ENCODE peak calls at places on chromosomes 7 and 10, in nine cellular contexts. One of them, this sample, is unnamed.

GRCh38 chr7:74554178-74554577 is 100.5 kb downstream of the GTF2IRD1 start:
- DNase-seq in cardiac muscle cell: no peak
- DNase-seq in activated CD8-positive, alpha-beta memory T cell treated with anti-CD3 and anti-CD28 coated beads, Interleukin-2, amount 10 ng/mL, durations not matched to agents 7 days and 5 days: no peak
- DNase-seq in SJSA1: no peak
- DNase-seq in PC-9: no peak
- DNase-seq in activated naive CD8-positive, alpha-beta T cell treated with anti-CD3 and anti-CD28 coated beads, Interleukin-2, amount 50 U/mL, for 24 hours: no peak
- DNase-seq in stimulated activated CD8-positive, alpha-beta memory T cell treated with anti-CD3 and anti-CD28 coated beads, Interleukin-2, amount 100 ng/mL, for 1 hour: no peak
- DNase-seq in bronchial epithelial cell: peak
- DNase-seq in endothelial cell: no peak
- DNase-seq in this sample: no peak

GRCh38 chr7:37987732-37988131 is 67.3 kb downstream of the EPDR1 start:
- DNase-seq in SJSA1: no peak
- DNase-seq in activated CD8-positive, alpha-beta memory T cell treated with anti-CD3 and anti-CD28 coated beads, Interleukin-2, amount 10 ng/mL, durations not matched to agents 7 days and 5 days: no peak
- DNase-seq in endothelial cell: no peak
- DNase-seq in cardiac muscle cell: peak
- DNase-seq in activated naive CD8-positive, alpha-beta T cell treated with anti-CD3 and anti-CD28 coated beads, Interleukin-2, amount 50 U/mL, for 24 hours: no peak
- DNase-seq in bronchial epithelial cell: peak
- DNase-seq in PC-9: peak
- DNase-seq in stimulated activated CD8-positive, alpha-beta memory T cell treated with anti-CD3 and anti-CD28 coated beads, Interleukin-2, amount 100 ng/mL, for 1 hour: no peak
- DNase-seq in this sample: no peak

GRCh38 chr10:53025172-53025651 is 252.6 kb upstream of the MBL2 start:
- DNase-seq in activated naive CD8-positive, alpha-beta T cell treated with anti-CD3 and anti-CD28 coated beads, Interleukin-2, amount 50 U/mL, for 24 hours: no peak
- DNase-seq in stimulated activated CD8-positive, alpha-beta memory T cell treated with anti-CD3 and anti-CD28 coated beads, Interleukin-2, amount 100 ng/mL, for 1 hour: no peak
- DNase-seq in bronchial epithelial cell: no peak
- DNase-seq in cardiac muscle cell: peak
- DNase-seq in activated CD8-positive, alpha-beta memory T cell treated with anti-CD3 and anti-CD28 coated beads, Interleukin-2, amount 10 ng/mL, durations not matched to agents 7 days and 5 days: no peak
- DNase-seq in endothelial cell: no peak
- DNase-seq in PC-9: peak
- DNase-seq in SJSA1: no peak
- DNase-seq in this sample: no peak

GRCh38 chr10:92567952-92568600 is 5.8 kb downstream of the IDE start:
- DNase-seq in bronchial epithelial cell: peak
- DNase-seq in PC-9: peak
- DNase-seq in endothelial cell: no peak
- DNase-seq in activated CD8-positive, alpha-beta memory T cell treated with anti-CD3 and anti-CD28 coated beads, Interleukin-2, amount 10 ng/mL, durations not matched to agents 7 days and 5 days: no peak
- DNase-seq in activated naive CD8-positive, alpha-beta T cell treated with anti-CD3 and anti-CD28 coated beads, Interleukin-2, amount 50 U/mL, for 24 hours: no peak
- DNase-seq in stimulated activated CD8-positive, alpha-beta memory T cell treated with anti-CD3 and anti-CD28 coated beads, Interleukin-2, amount 100 ng/mL, for 1 hour: no peak
- DNase-seq in SJSA1: no peak
- DNase-seq in cardiac muscle cell: peak
- DNase-seq in this sample: no peak

GRCh38 chr10:104255244-104255981 is 721 bp downstream of the GSTO1 start:
- DNase-seq in activated CD8-positive, alpha-beta memory T cell treated with anti-CD3 and anti-CD28 coated beads, Interleukin-2, amount 10 ng/mL, durations not matched to agents 7 days and 5 days: no peak
- DNase-seq in stimulated activated CD8-positive, alpha-beta memory T cell treated with anti-CD3 and anti-CD28 coated beads, Interleukin-2, amount 100 ng/mL, for 1 hour: no peak
- DNase-seq in SJSA1: no peak
- DNase-seq in PC-9: peak
- DNase-seq in activated naive CD8-positive, alpha-beta T cell treated with anti-CD3 and anti-CD28 coated beads, Interleukin-2, amount 50 U/mL, for 24 hours: no peak
- DNase-seq in bronchial epithelial cell: peak
- DNase-seq in endothelial cell: no peak
- DNase-seq in cardiac muscle cell: peak
- DNase-seq in this sample: no peak

GRCh38 chr10:47240173-47240572 is 59.8 kb upstream of the GDF10 start:
- DNase-seq in cardiac muscle cell: no peak
- DNase-seq in endothelial cell: no peak
- DNase-seq in PC-9: no peak
- DNase-seq in bronchial epithelial cell: no peak
- DNase-seq in activated CD8-positive, alpha-beta memory T cell treated with anti-CD3 and anti-CD28 coated beads, Interleukin-2, amount 10 ng/mL, durations not matched to agents 7 days and 5 days: no peak
- DNase-seq in SJSA1: no peak
- DNase-seq in activated naive CD8-positive, alpha-beta T cell treated with anti-CD3 and anti-CD28 coated beads, Interleukin-2, amount 50 U/mL, for 24 hours: no peak
- DNase-seq in stimulated activated CD8-positive, alpha-beta memory T cell treated with anti-CD3 and anti-CD28 coated beads, Interleukin-2, amount 100 ng/mL, for 1 hour: no peak
- DNase-seq in this sample: no peak

GRCh38 chr7:151168022-151168786 is 710 bp upstream of the GBX1 start:
- DNase-seq in activated CD8-positive, alpha-beta memory T cell treated with anti-CD3 and anti-CD28 coated beads, Interleukin-2, amount 10 ng/mL, durations not matched to agents 7 days and 5 days: peak
- DNase-seq in stimulated activated CD8-positive, alpha-beta memory T cell treated with anti-CD3 and anti-CD28 coated beads, Interleukin-2, amount 100 ng/mL, for 1 hour: no peak
- DNase-seq in endothelial cell: peak
- DNase-seq in SJSA1: no peak
- DNase-seq in bronchial epithelial cell: no peak
- DNase-seq in activated naive CD8-positive, alpha-beta T cell treated with anti-CD3 and anti-CD28 coated beads, Interleukin-2, amount 50 U/mL, for 24 hours: peak
- DNase-seq in PC-9: no peak
- DNase-seq in cardiac muscle cell: no peak
- DNase-seq in this sample: no peak

GRCh38 chr10:50567384-50567783 is 56.4 kb downstream of the SGMS1 start:
- DNase-seq in SJSA1: no peak
- DNase-seq in endothelial cell: no peak
- DNase-seq in activated naive CD8-positive, alpha-beta T cell treated with anti-CD3 and anti-CD28 coated beads, Interleukin-2, amount 50 U/mL, for 24 hours: no peak
- DNase-seq in PC-9: no peak
- DNase-seq in cardiac muscle cell: no peak
- DNase-seq in activated CD8-positive, alpha-beta memory T cell treated with anti-CD3 and anti-CD28 coated beads, Interleukin-2, amount 10 ng/mL, durations not matched to agents 7 days and 5 days: no peak
- DNase-seq in stimulated activated CD8-positive, alpha-beta memory T cell treated with anti-CD3 and anti-CD28 coated beads, Interleukin-2, amount 100 ng/mL, for 1 hour: no peak
- DNase-seq in bronchial epithelial cell: no peak
- DNase-seq in this sample: no peak

GRCh38 chr10:49281461-49281860 is 17.5 kb upstream of the C10orf71 start:
- DNase-seq in activated CD8-positive, alpha-beta memory T cell treated with anti-CD3 and anti-CD28 coated beads, Interleukin-2, amount 10 ng/mL, durations not matched to agents 7 days and 5 days: no peak
- DNase-seq in activated naive CD8-positive, alpha-beta T cell treated with anti-CD3 and anti-CD28 coated beads, Interleukin-2, amount 50 U/mL, for 24 hours: peak
- DNase-seq in bronchial epithelial cell: no peak
- DNase-seq in endothelial cell: peak
- DNase-seq in cardiac muscle cell: no peak
- DNase-seq in PC-9: no peak
- DNase-seq in stimulated activated CD8-positive, alpha-beta memory T cell treated with anti-CD3 and anti-CD28 coated beads, Interleukin-2, amount 100 ng/mL, for 1 hour: no peak
- DNase-seq in SJSA1: no peak
- DNase-seq in this sample: no peak

GRCh38 chr10:14588084-14588937 is 186.4 kb downstream of the FAM107B start:
- DNase-seq in activated naive CD8-positive, alpha-beta T cell treated with anti-CD3 and anti-CD28 coated beads, Interleukin-2, amount 50 U/mL, for 24 hours: peak
- DNase-seq in bronchial epithelial cell: peak
- DNase-seq in cardiac muscle cell: peak
- DNase-seq in activated CD8-positive, alpha-beta memory T cell treated with anti-CD3 and anti-CD28 coated beads, Interleukin-2, amount 10 ng/mL, durations not matched to agents 7 days and 5 days: peak
- DNase-seq in stimulated activated CD8-positive, alpha-beta memory T cell treated with anti-CD3 and anti-CD28 coated beads, Interleukin-2, amount 100 ng/mL, for 1 hour: no peak
- DNase-seq in endothelial cell: no peak
- DNase-seq in SJSA1: peak
- DNase-seq in PC-9: peak
- DNase-seq in this sample: no peak

GRCh38 chr10:21530616-21531015 is 3.4 kb upstream of the MLLT10 start:
- DNase-seq in activated CD8-positive, alpha-beta memory T cell treated with anti-CD3 and anti-CD28 coated beads, Interleukin-2, amount 10 ng/mL, durations not matched to agents 7 days and 5 days: no peak
- DNase-seq in cardiac muscle cell: no peak
- DNase-seq in stimulated activated CD8-positive, alpha-beta memory T cell treated with anti-CD3 and anti-CD28 coated beads, Interleukin-2, amount 100 ng/mL, for 1 hour: no peak
- DNase-seq in activated naive CD8-positive, alpha-beta T cell treated with anti-CD3 and anti-CD28 coated beads, Interleukin-2, amount 50 U/mL, for 24 hours: no peak
- DNase-seq in SJSA1: no peak
- DNase-seq in PC-9: no peak
- DNase-seq in bronchial epithelial cell: no peak
- DNase-seq in endothelial cell: no peak
- DNase-seq in this sample: no peak

GRCh38 chr10:37710831-37711616 is 146.4 kb downstream of the ZNF248 start:
- DNase-seq in PC-9: no peak
- DNase-seq in activated CD8-positive, alpha-beta memory T cell treated with anti-CD3 and anti-CD28 coated beads, Interleukin-2, amount 10 ng/mL, durations not matched to agents 7 days and 5 days: no peak
- DNase-seq in cardiac muscle cell: no peak
- DNase-seq in bronchial epithelial cell: no peak
- DNase-seq in SJSA1: no peak
- DNase-seq in stimulated activated CD8-positive, alpha-beta memory T cell treated with anti-CD3 and anti-CD28 coated beads, Interleukin-2, amount 100 ng/mL, for 1 hour: no peak
- DNase-seq in activated naive CD8-positive, alpha-beta T cell treated with anti-CD3 and anti-CD28 coated beads, Interleukin-2, amount 50 U/mL, for 24 hours: no peak
- DNase-seq in endothelial cell: no peak
- DNase-seq in this sample: no peak

GRCh38 chr7:13988765-13989137 is 715 bp downstream of the ETV1 start:
- DNase-seq in cardiac muscle cell: no peak
- DNase-seq in stimulated activated CD8-positive, alpha-beta memory T cell treated with anti-CD3 and anti-CD28 coated beads, Interleukin-2, amount 100 ng/mL, for 1 hour: no peak
- DNase-seq in activated naive CD8-positive, alpha-beta T cell treated with anti-CD3 and anti-CD28 coated beads, Interleukin-2, amount 50 U/mL, for 24 hours: no peak
- DNase-seq in activated CD8-positive, alpha-beta memory T cell treated with anti-CD3 and anti-CD28 coated beads, Interleukin-2, amount 10 ng/mL, durations not matched to agents 7 days and 5 days: no peak
- DNase-seq in endothelial cell: peak
- DNase-seq in bronchial epithelial cell: no peak
- DNase-seq in PC-9: no peak
- DNase-seq in SJSA1: no peak
- DNase-seq in this sample: no peak

GRCh38 chr7:3949226-3949625 is 648.2 kb downstream of the SDK1 start:
- DNase-seq in PC-9: no peak
- DNase-seq in SJSA1: no peak
- DNase-seq in activated naive CD8-positive, alpha-beta T cell treated with anti-CD3 and anti-CD28 coated beads, Interleukin-2, amount 50 U/mL, for 24 hours: no peak
- DNase-seq in bronchial epithelial cell: no peak
- DNase-seq in activated CD8-positive, alpha-beta memory T cell treated with anti-CD3 and anti-CD28 coated beads, Interleukin-2, amount 10 ng/mL, durations not matched to agents 7 days and 5 days: no peak
- DNase-seq in endothelial cell: no peak
- DNase-seq in cardiac muscle cell: no peak
- DNase-seq in stimulated activated CD8-positive, alpha-beta memory T cell treated with anti-CD3 and anti-CD28 coated beads, Interleukin-2, amount 100 ng/mL, for 1 hour: no peak
- DNase-seq in this sample: no peak

GRCh38 chr10:34477229-34477628 is 337.9 kb downstream of the PARD3 start:
- DNase-seq in PC-9: no peak
- DNase-seq in bronchial epithelial cell: no peak
- DNase-seq in activated CD8-positive, alpha-beta memory T cell treated with anti-CD3 and anti-CD28 coated beads, Interleukin-2, amount 10 ng/mL, durations not matched to agents 7 days and 5 days: no peak
- DNase-seq in SJSA1: no peak
- DNase-seq in cardiac muscle cell: no peak
- DNase-seq in activated naive CD8-positive, alpha-beta T cell treated with anti-CD3 and anti-CD28 coated beads, Interleukin-2, amount 50 U/mL, for 24 hours: no peak
- DNase-seq in endothelial cell: no peak
- DNase-seq in stimulated activated CD8-positive, alpha-beta memory T cell treated with anti-CD3 and anti-CD28 coated beads, Interleukin-2, amount 100 ng/mL, for 1 hour: no peak
- DNase-seq in this sample: no peak

GRCh38 chr10:6694447-6695155 is 114.5 kb upstream of the PRKCQ start:
- DNase-seq in activated CD8-positive, alpha-beta memory T cell treated with anti-CD3 and anti-CD28 coated beads, Interleukin-2, amount 10 ng/mL, durations not matched to agents 7 days and 5 days: no peak
- DNase-seq in bronchial epithelial cell: peak
- DNase-seq in PC-9: no peak
- DNase-seq in endothelial cell: no peak
- DNase-seq in stimulated activated CD8-positive, alpha-beta memory T cell treated with anti-CD3 and anti-CD28 coated beads, Interleukin-2, amount 100 ng/mL, for 1 hour: no peak
- DNase-seq in cardiac muscle cell: no peak
- DNase-seq in activated naive CD8-positive, alpha-beta T cell treated with anti-CD3 and anti-CD28 coated beads, Interleukin-2, amount 50 U/mL, for 24 hours: no peak
- DNase-seq in SJSA1: peak
- DNase-seq in this sample: no peak

GRCh38 chr10:114311496-114312195 is 72.6 kb downstream of the VWA2 start:
- DNase-seq in activated CD8-positive, alpha-beta memory T cell treated with anti-CD3 and anti-CD28 coated beads, Interleukin-2, amount 10 ng/mL, durations not matched to agents 7 days and 5 days: no peak
- DNase-seq in bronchial epithelial cell: no peak
- DNase-seq in SJSA1: no peak
- DNase-seq in stimulated activated CD8-positive, alpha-beta memory T cell treated with anti-CD3 and anti-CD28 coated beads, Interleukin-2, amount 100 ng/mL, for 1 hour: no peak
- DNase-seq in endothelial cell: no peak
- DNase-seq in activated naive CD8-positive, alpha-beta T cell treated with anti-CD3 and anti-CD28 coated beads, Interleukin-2, amount 50 U/mL, for 24 hours: no peak
- DNase-seq in PC-9: no peak
- DNase-seq in cardiac muscle cell: no peak
- DNase-seq in this sample: no peak

GRCh38 chr7:30908681-30909080 is 3.0 kb upstream of the AQP1 start:
- DNase-seq in PC-9: no peak
- DNase-seq in stimulated activated CD8-positive, alpha-beta memory T cell treated with anti-CD3 and anti-CD28 coated beads, Interleukin-2, amount 100 ng/mL, for 1 hour: no peak
- DNase-seq in activated naive CD8-positive, alpha-beta T cell treated with anti-CD3 and anti-CD28 coated beads, Interleukin-2, amount 50 U/mL, for 24 hours: no peak
- DNase-seq in endothelial cell: peak
- DNase-seq in cardiac muscle cell: no peak
- DNase-seq in SJSA1: no peak
- DNase-seq in activated CD8-positive, alpha-beta memory T cell treated with anti-CD3 and anti-CD28 coated beads, Interleukin-2, amount 10 ng/mL, durations not matched to agents 7 days and 5 days: no peak
- DNase-seq in bronchial epithelial cell: no peak
- DNase-seq in this sample: no peak

GRCh38 chr10:75982611-75983369 is 551.4 kb downstream of the LRMDA start:
- DNase-seq in activated naive CD8-positive, alpha-beta T cell treated with anti-CD3 and anti-CD28 coated beads, Interleukin-2, amount 50 U/mL, for 24 hours: no peak
- DNase-seq in endothelial cell: no peak
- DNase-seq in PC-9: no peak
- DNase-seq in stimulated activated CD8-positive, alpha-beta memory T cell treated with anti-CD3 and anti-CD28 coated beads, Interleukin-2, amount 100 ng/mL, for 1 hour: no peak
- DNase-seq in activated CD8-positive, alpha-beta memory T cell treated with anti-CD3 and anti-CD28 coated beads, Interleukin-2, amount 10 ng/mL, durations not matched to agents 7 days and 5 days: no peak
- DNase-seq in bronchial epithelial cell: peak
- DNase-seq in SJSA1: no peak
- DNase-seq in cardiac muscle cell: peak
- DNase-seq in this sample: no peak

GRCh38 chr7:83105948-83106347 is 56.7 kb downstream of the PCLO start:
- DNase-seq in PC-9: no peak
- DNase-seq in SJSA1: no peak
- DNase-seq in stimulated activated CD8-positive, alpha-beta memory T cell treated with anti-CD3 and anti-CD28 coated beads, Interleukin-2, amount 100 ng/mL, for 1 hour: no peak
- DNase-seq in bronchial epithelial cell: no peak
- DNase-seq in cardiac muscle cell: no peak
- DNase-seq in endothelial cell: no peak
- DNase-seq in activated naive CD8-positive, alpha-beta T cell treated with anti-CD3 and anti-CD28 coated beads, Interleukin-2, amount 50 U/mL, for 24 hours: no peak
- DNase-seq in activated CD8-positive, alpha-beta memory T cell treated with anti-CD3 and anti-CD28 coated beads, Interleukin-2, amount 10 ng/mL, durations not matched to agents 7 days and 5 days: no peak
- DNase-seq in this sample: no peak

GRCh38 chr7:134920026-134920758 is 66.1 kb upstream of the AGBL3 start:
- DNase-seq in stimulated activated CD8-positive, alpha-beta memory T cell treated with anti-CD3 and anti-CD28 coated beads, Interleukin-2, amount 100 ng/mL, for 1 hour: no peak
- DNase-seq in bronchial epithelial cell: peak
- DNase-seq in activated CD8-positive, alpha-beta memory T cell treated with anti-CD3 and anti-CD28 coated beads, Interleukin-2, amount 10 ng/mL, durations not matched to agents 7 days and 5 days: no peak
- DNase-seq in PC-9: no peak
- DNase-seq in activated naive CD8-positive, alpha-beta T cell treated with anti-CD3 and anti-CD28 coated beads, Interleukin-2, amount 50 U/mL, for 24 hours: no peak
- DNase-seq in endothelial cell: no peak
- DNase-seq in cardiac muscle cell: peak
- DNase-seq in SJSA1: no peak
- DNase-seq in this sample: no peak

GRCh38 chr10:70935125-70935625 is 46.8 kb upstream of the PCBD1 start:
- DNase-seq in activated naive CD8-positive, alpha-beta T cell treated with anti-CD3 and anti-CD28 coated beads, Interleukin-2, amount 50 U/mL, for 24 hours: no peak
- DNase-seq in activated CD8-positive, alpha-beta memory T cell treated with anti-CD3 and anti-CD28 coated beads, Interleukin-2, amount 10 ng/mL, durations not matched to agents 7 days and 5 days: no peak
- DNase-seq in PC-9: no peak
- DNase-seq in stimulated activated CD8-positive, alpha-beta memory T cell treated with anti-CD3 and anti-CD28 coated beads, Interleukin-2, amount 100 ng/mL, for 1 hour: no peak
- DNase-seq in SJSA1: no peak
- DNase-seq in cardiac muscle cell: no peak
- DNase-seq in endothelial cell: no peak
- DNase-seq in bronchial epithelial cell: no peak
- DNase-seq in this sample: no peak

GRCh38 chr10:101136007-101136707 is 5.1 kb downstream of the TLX1 start:
- DNase-seq in activated naive CD8-positive, alpha-beta T cell treated with anti-CD3 and anti-CD28 coated beads, Interleukin-2, amount 50 U/mL, for 24 hours: no peak
- DNase-seq in PC-9: no peak
- DNase-seq in cardiac muscle cell: no peak
- DNase-seq in activated CD8-positive, alpha-beta memory T cell treated with anti-CD3 and anti-CD28 coated beads, Interleukin-2, amount 10 ng/mL, durations not matched to agents 7 days and 5 days: no peak
- DNase-seq in stimulated activated CD8-positive, alpha-beta memory T cell treated with anti-CD3 and anti-CD28 coated beads, Interleukin-2, amount 100 ng/mL, for 1 hour: no peak
- DNase-seq in SJSA1: no peak
- DNase-seq in endothelial cell: no peak
- DNase-seq in bronchial epithelial cell: no peak
- DNase-seq in this sample: no peak

GRCh38 chr7:51273360-51273759 is 43.2 kb downstream of the COBL start:
- DNase-seq in cardiac muscle cell: no peak
- DNase-seq in endothelial cell: no peak
- DNase-seq in SJSA1: no peak
- DNase-seq in PC-9: no peak
- DNase-seq in activated CD8-positive, alpha-beta memory T cell treated with anti-CD3 and anti-CD28 coated beads, Interleukin-2, amount 10 ng/mL, durations not matched to agents 7 days and 5 days: no peak
- DNase-seq in stimulated activated CD8-positive, alpha-beta memory T cell treated with anti-CD3 and anti-CD28 coated beads, Interleukin-2, amount 100 ng/mL, for 1 hour: no peak
- DNase-seq in bronchial epithelial cell: no peak
- DNase-seq in activated naive CD8-positive, alpha-beta T cell treated with anti-CD3 and anti-CD28 coated beads, Interleukin-2, amount 50 U/mL, for 24 hours: no peak
- DNase-seq in this sample: no peak

GRCh38 chr7:33604015-33604414 is 301.3 kb upstream of the BMPER start:
- DNase-seq in SJSA1: no peak
- DNase-seq in cardiac muscle cell: no peak
- DNase-seq in activated CD8-positive, alpha-beta memory T cell treated with anti-CD3 and anti-CD28 coated beads, Interleukin-2, amount 10 ng/mL, durations not matched to agents 7 days and 5 days: no peak
- DNase-seq in bronchial epithelial cell: peak
- DNase-seq in PC-9: no peak
- DNase-seq in stimulated activated CD8-positive, alpha-beta memory T cell treated with anti-CD3 and anti-CD28 coated beads, Interleukin-2, amount 100 ng/mL, for 1 hour: no peak
- DNase-seq in endothelial cell: no peak
- DNase-seq in activated naive CD8-positive, alpha-beta T cell treated with anti-CD3 and anti-CD28 coated beads, Interleukin-2, amount 50 U/mL, for 24 hours: no peak
- DNase-seq in this sample: no peak

GRCh38 chr7:70602135-70602534 is 529.8 kb upstream of the GALNT17 start:
- DNase-seq in stimulated activated CD8-positive, alpha-beta memory T cell treated with anti-CD3 and anti-CD28 coated beads, Interleukin-2, amount 100 ng/mL, for 1 hour: no peak
- DNase-seq in bronchial epithelial cell: no peak
- DNase-seq in activated naive CD8-positive, alpha-beta T cell treated with anti-CD3 and anti-CD28 coated beads, Interleukin-2, amount 50 U/mL, for 24 hours: no peak
- DNase-seq in SJSA1: no peak
- DNase-seq in cardiac muscle cell: no peak
- DNase-seq in PC-9: no peak
- DNase-seq in endothelial cell: no peak
- DNase-seq in activated CD8-positive, alpha-beta memory T cell treated with anti-CD3 and anti-CD28 coated beads, Interleukin-2, amount 10 ng/mL, durations not matched to agents 7 days and 5 days: no peak
- DNase-seq in this sample: no peak

GRCh38 chr7:45446195-45446944 is 127.8 kb upstream of the ADCY1 start:
- DNase-seq in stimulated activated CD8-positive, alpha-beta memory T cell treated with anti-CD3 and anti-CD28 coated beads, Interleukin-2, amount 100 ng/mL, for 1 hour: no peak
- DNase-seq in activated CD8-positive, alpha-beta memory T cell treated with anti-CD3 and anti-CD28 coated beads, Interleukin-2, amount 10 ng/mL, durations not matched to agents 7 days and 5 days: no peak
- DNase-seq in cardiac muscle cell: no peak
- DNase-seq in PC-9: peak
- DNase-seq in endothelial cell: no peak
- DNase-seq in bronchial epithelial cell: peak
- DNase-seq in SJSA1: no peak
- DNase-seq in activated naive CD8-positive, alpha-beta T cell treated with anti-CD3 and anti-CD28 coated beads, Interleukin-2, amount 50 U/mL, for 24 hours: no peak
- DNase-seq in this sample: no peak

GRCh38 chr7:2713370-2713769 is 25.4 kb downstream of the AMZ1 start:
- DNase-seq in cardiac muscle cell: no peak
- DNase-seq in PC-9: no peak
- DNase-seq in SJSA1: no peak
- DNase-seq in activated CD8-positive, alpha-beta memory T cell treated with anti-CD3 and anti-CD28 coated beads, Interleukin-2, amount 10 ng/mL, durations not matched to agents 7 days and 5 days: no peak
- DNase-seq in endothelial cell: no peak
- DNase-seq in stimulated activated CD8-positive, alpha-beta memory T cell treated with anti-CD3 and anti-CD28 coated beads, Interleukin-2, amount 100 ng/mL, for 1 hour: no peak
- DNase-seq in activated naive CD8-positive, alpha-beta T cell treated with anti-CD3 and anti-CD28 coated beads, Interleukin-2, amount 50 U/mL, for 24 hours: no peak
- DNase-seq in bronchial epithelial cell: no peak
- DNase-seq in this sample: no peak

GRCh38 chr7:117565226-117565625 is 85.4 kb downstream of the CFTR start:
- DNase-seq in activated CD8-positive, alpha-beta memory T cell treated with anti-CD3 and anti-CD28 coated beads, Interleukin-2, amount 10 ng/mL, durations not matched to agents 7 days and 5 days: no peak
- DNase-seq in PC-9: no peak
- DNase-seq in activated naive CD8-positive, alpha-beta T cell treated with anti-CD3 and anti-CD28 coated beads, Interleukin-2, amount 50 U/mL, for 24 hours: no peak
- DNase-seq in SJSA1: no peak
- DNase-seq in stimulated activated CD8-positive, alpha-beta memory T cell treated with anti-CD3 and anti-CD28 coated beads, Interleukin-2, amount 100 ng/mL, for 1 hour: no peak
- DNase-seq in cardiac muscle cell: no peak
- DNase-seq in bronchial epithelial cell: peak
- DNase-seq in endothelial cell: no peak
- DNase-seq in this sample: no peak

GRCh38 chr10:90306187-90306586 is 551.7 kb downstream of the HTR7 start:
- DNase-seq in cardiac muscle cell: peak
- DNase-seq in SJSA1: peak
- DNase-seq in PC-9: no peak
- DNase-seq in bronchial epithelial cell: peak
- DNase-seq in stimulated activated CD8-positive, alpha-beta memory T cell treated with anti-CD3 and anti-CD28 coated beads, Interleukin-2, amount 100 ng/mL, for 1 hour: no peak
- DNase-seq in endothelial cell: no peak
- DNase-seq in activated CD8-positive, alpha-beta memory T cell treated with anti-CD3 and anti-CD28 coated beads, Interleukin-2, amount 10 ng/mL, durations not matched to agents 7 days and 5 days: no peak
- DNase-seq in activated naive CD8-positive, alpha-beta T cell treated with anti-CD3 and anti-CD28 coated beads, Interleukin-2, amount 50 U/mL, for 24 hours: no peak
- DNase-seq in this sample: no peak

This sample was measured in Right ventricle myocardium inferior.